ENCODE peak calls at places on chromosomes 11 and 22, in eight cellular contexts. C is IMR-90; Y is CD8-positive, alpha-beta T cell; M is endodermal cell; D is heart right ventricle; J is psoas muscle; Q is kidney epithelial cell; B is upper lobe of right lung. K is an unnamed sample.
A peak's percentile ranks its signal among the peaks of the same experiment; 100 is the strongest.

GRCh38 chr11:112523477-112523876 is 262.8 kb upstream of the PLET1 start:
- DNase-seq in M (peak; percentile 58), Y (no peak), C (no peak), B (no peak), D (peak; percentile 31), Q (no peak), J (no peak), K (no peak)

GRCh38 chr11:68358416-68358815 is 46.0 kb downstream of the LRP5 start:
- DNase-seq in Y (no peak), C (no peak), B (no peak), J (no peak), D (no peak), Q (no peak), M (no peak), K (no peak)

GRCh38 chr11:114440121-114440860 is 1.0 kb downstream of the REXO2 start:
- DNase-seq in D (no peak), M (no peak), J (no peak), Y (no peak), Q (no peak), B (no peak), C (peak; percentile 29), K (no peak)

GRCh38 chr22:40247976-40248375 is 70.3 kb downstream of the TNRC6B start:
- DNase-seq in B (no peak), D (no peak), Q (no peak), Y (peak; percentile 70), J (no peak), M (no peak), C (no peak), K (no peak)

GRCh38 chr11:69257838-69258658 is 35.9 kb upstream of the MYEOV start:
- DNase-seq in J (no peak), M (peak; percentile 70), D (no peak), B (peak; percentile 34), C (no peak), Y (no peak), Q (no peak), K (no peak)

GRCh38 chr11:133343951-133344350 is 188.3 kb downstream of the OPCML start:
- DNase-seq in D (no peak), Q (peak; percentile 61), B (no peak), J (no peak), M (no peak), C (no peak), Y (no peak), K (no peak)

GRCh38 chr11:19670030-19670761 is 42.4 kb upstream of the NAV2 start:
- DNase-seq in B (no peak), M (peak; percentile 95), C (peak; percentile 28), Q (no peak), D (no peak), Y (no peak), J (no peak), K (no peak)

GRCh38 chr11:18132341-18132740 is at the start of gene MRGPRX3:
- DNase-seq in B (no peak), C (no peak), Q (no peak), Y (no peak), M (no peak), D (no peak), J (no peak), K (no peak)

GRCh38 chr22:31866918-31867317 is 77.4 kb upstream of the YWHAH start:
- DNase-seq in M (no peak), D (no peak), C (no peak), B (no peak), J (no peak), Y (no peak), Q (no peak), K (no peak)

GRCh38 chr11:113553235-113553634 is 78.0 kb upstream of the DRD2 start:
- DNase-seq in M (peak; percentile 80), C (peak; percentile 89), Y (no peak), B (no peak), J (no peak), Q (peak; percentile 95), D (no peak), K (peak; percentile 96)

GRCh38 chr11:7056828-7057513 is 31.8 kb upstream of the RBMXL2 start:
- DNase-seq in Y (no peak), M (no peak), Q (no peak), J (no peak), B (no peak), D (no peak), C (peak; percentile 12), K (no peak)

GRCh38 chr11:11250470-11250869 is 102.6 kb downstream of the CSNK2A3 start:
- DNase-seq in J (no peak), B (no peak), D (no peak), M (peak; percentile 24), Y (no peak), C (peak; percentile 11), Q (no peak), K (no peak)

GRCh38 chr11:43943357-43943930 is 1.0 kb downstream of the C11orf96 start:
- DNase-seq in D (no peak), M (peak; percentile 63), J (no peak), C (peak; percentile 17), B (no peak), Q (no peak), Y (no peak), K (no peak)

GRCh38 chr11:230431-230830 is 5.7 kb downstream of the SIRT3 start:
- DNase-seq in Y (no peak), M (no peak), C (no peak), Q (no peak), B (no peak), D (no peak), J (no peak), K (no peak)

GRCh38 chr11:118870396-118871343 is 13.0 kb upstream of the CXCR5 start:
- DNase-seq in M (peak; percentile 69), B (peak; percentile 69), D (peak; percentile 33), C (peak; percentile 13), Q (peak; percentile 44), J (peak; percentile 71), Y (no peak), K (no peak)

GRCh38 chr11:95739108-95739507 is 50.5 kb downstream of the FAM76B start:
- DNase-seq in Q (no peak), J (no peak), D (no peak), C (no peak), Y (no peak), M (no peak), B (no peak), K (no peak)

GRCh38 chr22:30940655-30941362 is 27.8 kb downstream of the MORC2 start:
- DNase-seq in Q (no peak), B (no peak), M (no peak), Y (peak; percentile 45), C (no peak), J (no peak), D (no peak), K (no peak)

GRCh38 chr11:34457607-34458006 is 18.9 kb downstream of the CAT start:
- DNase-seq in J (no peak), Y (no peak), B (no peak), D (no peak), C (no peak), Q (no peak), M (no peak), K (no peak)
- H3K36me3 ChIP-seq in J (peaks cover 100% of the 10 kb centered on the region), Y (peaks cover 45% of the 10 kb centered on the region), B (peaks cover 98% of the 10 kb centered on the region), D (peaks cover 63% of the 10 kb centered on the region), C (peaks cover 32% of the 10 kb centered on the region), Q (peaks cover 5% of the 10 kb centered on the region), M (no peaks in the 10 kb centered on the region), K (peaks cover 20% of the 10 kb centered on the region)

GRCh38 chr22:45548991-45549736 is 46.5 kb downstream of the FBLN1 start:
- DNase-seq in C (peak; percentile 94), M (peak; percentile 85), D (no peak), J (peak; percentile 68), B (no peak), Y (no peak), Q (no peak), K (peak; percentile 79)
- TF ChIP-seq CTCF in C (peak; percentile 74), M (peak; percentile 62), D (no peak), J (peak; percentile 7), B (peak; percentile 24), Y (no peak), Q (no peak), K (peak; percentile 63)

DNA sequence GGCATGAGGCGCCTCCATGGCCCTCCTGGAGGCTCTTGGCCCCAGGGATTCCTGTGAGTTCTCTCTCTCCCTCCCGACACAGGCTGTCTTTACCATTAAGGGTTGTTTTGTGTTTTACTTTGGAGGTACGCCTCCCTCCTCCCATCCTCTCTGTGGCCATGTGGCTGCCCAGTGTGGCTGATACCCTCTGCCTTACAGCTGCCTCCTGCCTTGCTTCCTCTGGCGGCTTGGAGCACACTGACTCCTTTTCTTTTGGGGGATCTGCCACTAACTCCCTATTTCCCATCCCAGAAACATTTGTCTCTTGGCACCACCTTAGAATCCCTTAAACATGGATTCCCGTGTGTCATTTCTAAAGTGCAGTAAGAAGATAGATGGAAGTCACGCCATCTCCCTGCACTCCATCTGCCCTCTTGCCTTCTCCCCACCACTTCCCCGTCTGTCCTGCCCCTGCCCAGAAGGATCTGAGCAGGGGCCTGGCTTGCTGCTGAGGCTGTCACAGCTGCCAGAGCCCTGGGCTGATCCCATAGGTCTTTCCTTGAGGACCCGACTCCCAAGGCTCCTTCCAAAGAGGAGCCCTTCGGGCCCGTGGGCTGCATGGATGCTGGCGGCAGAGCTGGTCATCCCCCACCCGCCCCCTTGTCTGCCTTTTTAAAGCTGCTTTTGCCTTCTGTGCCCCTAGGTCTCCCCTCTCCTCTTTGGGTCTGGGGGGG is 15.1 kb upstream of the ACR start:
- DNase-seq in Q (no peak), Y (no peak), B (no peak), M (no peak), J (no peak), D (no peak), C (no peak), K (no peak)
- H3K27me3 ChIP-seq in Q (peaks cover 34% of the 10 kb centered on the region), Y (no peaks in the 10 kb centered on the region), B (no peaks in the 10 kb centered on the region), M (peaks cover 47% of the 10 kb centered on the region), J (peaks cover 24% of the 10 kb centered on the region), D (peaks cover 26% of the 10 kb centered on the region), C (peaks cover 17% of the 10 kb centered on the region), K (peaks cover 7% of the 10 kb centered on the region)

GRCh38 chr22:21977814-21978213 is 4.8 kb downstream of the TOP3B start:
- DNase-seq in Y (no peak), D (no peak), J (peak; percentile 19), B (peak; percentile 30), Q (no peak), M (no peak), C (no peak), K (no peak)

GRCh38 chr22:21975273-21975672 is 7.3 kb downstream of the TOP3B start:
- DNase-seq in B (no peak), Q (no peak), C (no peak), D (no peak), M (no peak), Y (no peak), J (peak; percentile 36), K (no peak)

GRCh38 chr22:21974058-21974649 is 8.4 kb downstream of the TOP3B start:
- DNase-seq in Q (no peak), C (no peak), J (peak; percentile 6), D (no peak), Y (no peak), B (no peak), M (no peak), K (no peak)

GRCh38 chr22:21978564-21979386 is 3.8 kb downstream of the TOP3B start:
- DNase-seq in Q (no peak), D (no peak), Y (no peak), J (peak; percentile 40), M (no peak), C (no peak), B (peak; percentile 47), K (no peak)

DNA sequence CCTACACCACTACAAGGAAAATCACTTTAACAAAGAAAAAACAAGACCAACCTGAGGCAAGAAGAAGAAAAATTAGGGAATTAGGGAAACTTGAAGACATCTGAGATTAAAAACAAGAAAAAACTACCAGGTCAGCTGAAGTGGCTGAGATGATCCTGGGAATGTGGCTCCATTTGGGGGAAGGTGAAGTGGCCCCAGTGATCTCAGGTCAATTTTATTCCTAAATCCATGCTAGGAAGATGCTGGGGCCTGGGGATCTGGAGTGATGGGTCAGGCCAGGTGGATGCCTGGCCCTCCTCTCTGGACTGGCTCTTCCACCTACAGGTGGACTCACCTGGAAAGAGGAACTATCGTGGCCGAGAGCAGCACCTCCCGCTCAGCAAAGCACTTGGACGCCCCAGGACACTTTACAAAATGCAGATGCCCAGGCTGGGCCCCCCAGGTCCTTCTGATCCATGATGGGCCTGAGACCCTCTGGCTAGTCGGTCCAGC is 6.7 kb downstream of the TOP3B start:
- DNase-seq in C (no peak), B (no peak), Q (no peak), Y (no peak), M (no peak), D (no peak), J (peak; percentile 14), K (no peak)
- H3K36me3 ChIP-seq in C (peaks cover 48% of the 10 kb centered on the region), B (peaks cover 48% of the 10 kb centered on the region), Q (peaks cover 2% of the 10 kb centered on the region), Y (peaks cover 42% of the 10 kb centered on the region), M (peaks cover 62% of the 10 kb centered on the region), D (peaks cover 21% of the 10 kb centered on the region), J (peaks cover 57% of the 10 kb centered on the region), K (peaks cover 36% of the 10 kb centered on the region)

K was measured in BJ.